ENCODE peak calls at places on chromosomes 2 and 18, in nine cellular contexts. One of them, this sample, is unnamed.

GRCh38 chr2:152730591-152731333 is 12.3 kb downstream of the ARL6IP6 start:
- DNase-seq in AG04450: no peak
- DNase-seq in thoracic aorta: no peak
- DNase-seq in H7: no peak
- DNase-seq in stomach: no peak
- DNase-seq in cardiac muscle cell: peak; percentile 56
- DNase-seq in mesendoderm: no peak
- DNase-seq in adrenal gland: no peak
- DNase-seq in adipocyte: peak; percentile 24
- DNase-seq in this sample: peak; percentile 55

GRCh38 chr2:238796223-238796885 is 51.5 kb upstream of the TWIST2 start:
- DNase-seq in AG04450: no peak
- DNase-seq in thoracic aorta: no peak
- DNase-seq in H7: no peak
- DNase-seq in stomach: no peak
- DNase-seq in cardiac muscle cell: no peak
- DNase-seq in mesendoderm: no peak
- DNase-seq in adrenal gland: no peak
- DNase-seq in adipocyte: no peak
- DNase-seq in this sample: no peak

GRCh38 chr2:217691920-217692666 is 310.7 kb downstream of the TNS1 start:
- DNase-seq in AG04450: no peak
- DNase-seq in thoracic aorta: peak; percentile 82
- DNase-seq in H7: no peak
- DNase-seq in stomach: no peak
- DNase-seq in cardiac muscle cell: peak; percentile 25
- DNase-seq in mesendoderm: peak; percentile 71
- DNase-seq in adrenal gland: no peak
- DNase-seq in adipocyte: peak; percentile 72
- DNase-seq in this sample: no peak

GRCh38 chr2:205975082-205975949 is 110.7 kb downstream of the INO80D start:
- DNase-seq in AG04450: no peak
- DNase-seq in thoracic aorta: no peak
- DNase-seq in H7: no peak
- DNase-seq in stomach: peak; percentile 44
- DNase-seq in cardiac muscle cell: peak; percentile 64
- DNase-seq in mesendoderm: no peak
- DNase-seq in adrenal gland: no peak
- DNase-seq in adipocyte: no peak
- DNase-seq in this sample: no peak

GRCh38 chr18:11663630-11664029 is 25.4 kb upstream of the GNAL start:
- DNase-seq in AG04450: no peak
- DNase-seq in thoracic aorta: no peak
- DNase-seq in H7: no peak
- DNase-seq in stomach: no peak
- DNase-seq in cardiac muscle cell: no peak
- DNase-seq in mesendoderm: no peak
- DNase-seq in adrenal gland: no peak
- DNase-seq in adipocyte: no peak
- DNase-seq in this sample: no peak

GRCh38 chr2:63788070-63788469 is 53.6 kb upstream of the UGP2 start:
- DNase-seq in AG04450: peak; percentile 20
- DNase-seq in thoracic aorta: no peak
- DNase-seq in H7: no peak
- DNase-seq in stomach: no peak
- DNase-seq in cardiac muscle cell: peak; percentile 64
- DNase-seq in mesendoderm: no peak
- DNase-seq in adrenal gland: no peak
- DNase-seq in adipocyte: peak; percentile 84
- DNase-seq in this sample: peak; percentile 95

GRCh38 chr18:46477425-46478011 is 179.5 kb downstream of the LOXHD1 start:
- DNase-seq in AG04450: no peak
- DNase-seq in thoracic aorta: no peak
- DNase-seq in H7: no peak
- DNase-seq in stomach: no peak
- DNase-seq in cardiac muscle cell: no peak
- DNase-seq in mesendoderm: no peak
- DNase-seq in adrenal gland: no peak
- DNase-seq in adipocyte: no peak
- DNase-seq in this sample: no peak

GRCh38 chr2:239168575-239168974 is 232.2 kb downstream of the HDAC4 start:
- DNase-seq in AG04450: no peak
- DNase-seq in thoracic aorta: no peak
- DNase-seq in H7: peak; percentile 55
- DNase-seq in stomach: no peak
- DNase-seq in cardiac muscle cell: no peak
- DNase-seq in mesendoderm: no peak
- DNase-seq in adrenal gland: peak; percentile 14
- DNase-seq in adipocyte: no peak
- DNase-seq in this sample: no peak

DNA sequence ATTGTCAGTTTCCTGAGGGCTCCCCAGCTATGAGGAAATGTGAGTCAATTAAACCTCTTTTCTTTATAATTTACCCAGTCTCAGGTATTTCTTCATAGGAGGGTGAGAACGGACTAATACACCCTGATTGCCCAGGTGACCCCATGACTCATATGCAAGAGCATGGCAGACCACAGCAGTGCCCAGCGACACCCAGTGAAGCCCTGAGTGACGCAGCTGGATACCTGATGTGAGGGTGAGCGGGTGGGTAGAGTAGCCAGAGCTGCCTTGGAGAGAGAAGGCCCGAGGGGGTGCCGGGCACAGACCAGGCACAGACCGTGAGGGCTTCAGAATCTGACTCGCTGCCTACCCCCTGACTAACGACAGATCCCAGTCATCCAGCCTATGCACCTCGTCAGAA is 15.4 kb downstream of the ALPG start:
- DNase-seq in AG04450: no peak
- DNase-seq in thoracic aorta: no peak
- DNase-seq in H7: peak; percentile 32
- DNase-seq in stomach: no peak
- DNase-seq in cardiac muscle cell: no peak
- DNase-seq in mesendoderm: no peak
- DNase-seq in adrenal gland: no peak
- DNase-seq in adipocyte: no peak
- DNase-seq in this sample: no peak
- H3K27me3 ChIP-seq in AG04450: peaks cover 69% of the 10 kb centered on the region
- H3K27me3 ChIP-seq in thoracic aorta: peaks cover 5% of the 10 kb centered on the region
- H3K27me3 ChIP-seq in H7: peaks cover 49% of the 10 kb centered on the region
- H3K27me3 ChIP-seq in stomach: peaks cover 45% of the 10 kb centered on the region
- H3K27me3 ChIP-seq in cardiac muscle cell: peaks cover 94% of the 10 kb centered on the region
- H3K27me3 ChIP-seq in mesendoderm: peaks cover 44% of the 10 kb centered on the region
- H3K27me3 ChIP-seq in adrenal gland: peaks cover 45% of the 10 kb centered on the region
- H3K27me3 ChIP-seq in adipocyte: peaks cover 47% of the 10 kb centered on the region
- H3K27me3 ChIP-seq in this sample: peaks cover 39% of the 10 kb centered on the region

GRCh38 chr18:62596145-62597005 is 73.5 kb downstream of the ZCCHC2 start:
- DNase-seq in AG04450: no peak
- DNase-seq in thoracic aorta: no peak
- DNase-seq in H7: peak; percentile 82
- DNase-seq in stomach: no peak
- DNase-seq in cardiac muscle cell: peak; percentile 9
- DNase-seq in mesendoderm: no peak
- DNase-seq in adrenal gland: no peak
- DNase-seq in adipocyte: peak; percentile 58
- DNase-seq in this sample: no peak
- H3K27me3 ChIP-seq in AG04450: peaks cover 39% of the 10 kb centered on the region
- H3K27me3 ChIP-seq in thoracic aorta: peaks cover 10% of the 10 kb centered on the region
- H3K27me3 ChIP-seq in H7: peaks cover 24% of the 10 kb centered on the region
- H3K27me3 ChIP-seq in stomach: peaks cover 31% of the 10 kb centered on the region
- H3K27me3 ChIP-seq in cardiac muscle cell: peaks cover 47% of the 10 kb centered on the region
- H3K27me3 ChIP-seq in mesendoderm: peaks cover 16% of the 10 kb centered on the region
- H3K27me3 ChIP-seq in adrenal gland: peaks cover 32% of the 10 kb centered on the region
- H3K27me3 ChIP-seq in adipocyte: peaks cover 56% of the 10 kb centered on the region
- H3K27me3 ChIP-seq in this sample: peaks cover 19% of the 10 kb centered on the region

DNA sequence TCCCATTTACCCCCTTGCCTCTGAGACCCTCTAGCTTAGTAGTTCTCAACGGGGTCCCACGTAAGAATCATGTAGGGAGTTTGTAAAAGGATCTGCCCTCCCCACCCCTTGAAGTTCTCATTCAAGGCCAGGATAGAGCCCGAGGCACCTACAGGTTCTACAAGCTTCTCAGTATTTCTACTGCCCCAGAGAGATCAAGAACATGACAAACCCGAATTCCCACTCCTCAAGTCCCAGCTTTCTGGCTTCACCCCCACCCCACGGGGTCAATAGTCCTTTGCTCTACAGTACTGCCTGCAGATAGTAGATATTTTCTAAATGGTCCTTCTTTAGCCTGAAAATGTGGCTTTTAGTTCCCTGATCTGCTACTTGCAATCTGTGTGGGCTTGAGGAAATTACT is 7.2 kb downstream of the CIB4 start:
- DNase-seq in AG04450: no peak
- DNase-seq in thoracic aorta: no peak
- DNase-seq in H7: no peak
- DNase-seq in stomach: no peak
- DNase-seq in cardiac muscle cell: no peak
- DNase-seq in mesendoderm: no peak
- DNase-seq in adrenal gland: no peak
- DNase-seq in adipocyte: no peak
- DNase-seq in this sample: no peak
- H3K27me3 ChIP-seq in AG04450: peaks cover 58% of the 10 kb centered on the region
- H3K27me3 ChIP-seq in thoracic aorta: no peaks in the 10 kb centered on the region
- H3K27me3 ChIP-seq in H7: no peaks in the 10 kb centered on the region
- H3K27me3 ChIP-seq in stomach: no peaks in the 10 kb centered on the region
- H3K27me3 ChIP-seq in cardiac muscle cell: no peaks in the 10 kb centered on the region
- H3K27me3 ChIP-seq in mesendoderm: no peaks in the 10 kb centered on the region
- H3K27me3 ChIP-seq in adrenal gland: no peaks in the 10 kb centered on the region
- H3K27me3 ChIP-seq in adipocyte: peaks cover 32% of the 10 kb centered on the region
- H3K27me3 ChIP-seq in this sample: peaks cover 2% of the 10 kb centered on the region

GRCh38 chr2:197307236-197307932 is 3.2 kb downstream of the ANKRD44 start:
- DNase-seq in AG04450: no peak
- DNase-seq in thoracic aorta: no peak
- DNase-seq in H7: no peak
- DNase-seq in stomach: no peak
- DNase-seq in cardiac muscle cell: no peak
- DNase-seq in mesendoderm: no peak
- DNase-seq in adrenal gland: no peak
- DNase-seq in adipocyte: no peak
- DNase-seq in this sample: no peak
- H3K27me3 ChIP-seq in AG04450: no peaks in the 10 kb centered on the region
- H3K27me3 ChIP-seq in thoracic aorta: no peaks in the 10 kb centered on the region
- H3K27me3 ChIP-seq in H7: peaks cover 36% of the 10 kb centered on the region
- H3K27me3 ChIP-seq in stomach: no peaks in the 10 kb centered on the region
- H3K27me3 ChIP-seq in cardiac muscle cell: peaks cover 2% of the 10 kb centered on the region
- H3K27me3 ChIP-seq in mesendoderm: no peaks in the 10 kb centered on the region
- H3K27me3 ChIP-seq in adrenal gland: no peaks in the 10 kb centered on the region
- H3K27me3 ChIP-seq in adipocyte: no peaks in the 10 kb centered on the region
- H3K27me3 ChIP-seq in this sample: no peaks in the 10 kb centered on the region

GRCh38 chr18:57426187-57426586 is 9.0 kb upstream of the ONECUT2 start:
- DNase-seq in AG04450: no peak
- DNase-seq in thoracic aorta: no peak
- DNase-seq in H7: no peak
- DNase-seq in stomach: no peak
- DNase-seq in cardiac muscle cell: no peak
- DNase-seq in mesendoderm: no peak
- DNase-seq in adrenal gland: no peak
- DNase-seq in adipocyte: no peak
- DNase-seq in this sample: no peak
- H3K27me3 ChIP-seq in AG04450: peaks cover 44% of the 10 kb centered on the region
- H3K27me3 ChIP-seq in thoracic aorta: peaks cover 38% of the 10 kb centered on the region
- H3K27me3 ChIP-seq in H7: peaks cover 53% of the 10 kb centered on the region
- H3K27me3 ChIP-seq in stomach: peaks cover 41% of the 10 kb centered on the region
- H3K27me3 ChIP-seq in cardiac muscle cell: peaks cover 97% of the 10 kb centered on the region
- H3K27me3 ChIP-seq in mesendoderm: peaks cover 18% of the 10 kb centered on the region
- H3K27me3 ChIP-seq in adrenal gland: peaks cover 68% of the 10 kb centered on the region
- H3K27me3 ChIP-seq in adipocyte: peaks cover 56% of the 10 kb centered on the region
- H3K27me3 ChIP-seq in this sample: peaks cover 37% of the 10 kb centered on the region

DNA sequence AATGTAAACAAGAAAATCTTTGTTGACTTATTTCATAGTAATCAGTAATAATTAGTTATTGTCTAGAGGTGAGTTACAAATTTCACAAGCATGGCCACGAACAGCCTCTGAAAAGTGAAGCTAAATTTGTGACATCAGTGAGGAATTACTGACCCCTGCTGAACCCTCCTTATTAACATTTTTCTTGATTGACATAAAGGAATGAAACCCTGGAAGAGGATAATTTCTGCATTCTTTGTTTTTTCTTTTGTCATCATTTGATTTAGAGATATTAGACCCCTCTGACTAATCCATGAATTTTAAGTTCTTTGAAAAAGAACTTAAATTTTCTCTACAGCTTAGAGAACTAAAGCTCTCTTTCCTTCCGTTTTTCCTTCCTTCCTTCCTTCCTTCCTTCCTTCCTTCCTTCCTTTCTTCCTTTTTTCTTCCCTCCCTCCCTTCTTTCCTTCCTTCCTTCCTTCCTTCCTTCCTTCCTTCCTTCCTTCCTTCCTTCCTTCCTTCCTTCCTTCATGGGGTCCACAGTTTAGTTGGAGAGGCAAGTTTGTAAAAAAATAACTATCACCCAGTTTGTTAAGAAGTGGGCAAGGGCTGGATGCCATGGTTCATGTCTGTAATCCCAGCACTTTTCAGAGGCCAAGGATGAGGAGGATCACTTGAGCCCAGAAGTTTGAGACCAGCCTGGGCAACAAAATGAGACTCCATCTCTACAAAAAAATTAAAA is 387.0 kb downstream of the MTX2 start:
- DNase-seq in AG04450: no peak
- DNase-seq in thoracic aorta: no peak
- DNase-seq in H7: no peak
- DNase-seq in stomach: no peak
- DNase-seq in cardiac muscle cell: no peak
- DNase-seq in mesendoderm: no peak
- DNase-seq in adrenal gland: no peak
- DNase-seq in adipocyte: no peak
- DNase-seq in this sample: no peak
- H3K27me3 ChIP-seq in AG04450: peaks cover 2% of the 10 kb centered on the region
- H3K27me3 ChIP-seq in thoracic aorta: no peaks in the 10 kb centered on the region
- H3K27me3 ChIP-seq in H7: no peaks in the 10 kb centered on the region
- H3K27me3 ChIP-seq in stomach: peaks cover 4% of the 10 kb centered on the region
- H3K27me3 ChIP-seq in cardiac muscle cell: peaks cover 5% of the 10 kb centered on the region
- H3K27me3 ChIP-seq in mesendoderm: no peaks in the 10 kb centered on the region
- H3K27me3 ChIP-seq in adrenal gland: no peaks in the 10 kb centered on the region
- H3K27me3 ChIP-seq in adipocyte: no peaks in the 10 kb centered on the region
- H3K27me3 ChIP-seq in this sample: no peaks in the 10 kb centered on the region